ENCODE peak calls at places on chromosomes 2 and 18, in ten cellular contexts. L is BE2C; M is CD8-positive, alpha-beta T cell; P is fibroblast of mammary gland; C is H9; S is DND-41; O is GM12865; I is cardiac fibroblast; F is heart left ventricle; X is A673. K is an unnamed sample.

GRCh38 chr18:61546598-61546997 is 213.4 kb downstream of the CDH20 start:
- DNase-seq in S (no peak), X (peak; percentile 81), P (peak; percentile 91), C (no peak), M (no peak), O (no peak), F (no peak), I (peak; percentile 59), L (no peak), K (no peak)

GRCh38 chr2:210399440-210400041 is 77.0 kb downstream of the LANCL1 start:
- DNase-seq in M (no peak), F (no peak), X (peak; percentile 29), S (no peak), C (no peak), O (peak; percentile 8), P (peak; percentile 25), I (peak; percentile 29), L (no peak), K (no peak)

GRCh38 chr2:101038455-101039255 is 36.6 kb downstream of the RPL31 start:
- DNase-seq in O (peak; percentile 35), L (peak; percentile 15), C (peak; percentile 57), M (no peak), P (peak; percentile 19), F (no peak), X (peak; percentile 31), I (peak; percentile 13), S (peak; percentile 31), K (peak; percentile 80)

GRCh38 chr2:240214790-240215675 is 74.6 kb upstream of the OTOS start:
- DNase-seq in C (no peak), M (no peak), S (no peak), F (no peak), I (no peak), P (no peak), L (no peak), X (no peak), O (no peak), K (no peak)

GRCh38 chr2:1156526-1156925 is 205.9 kb downstream of the SNTG2 start:
- DNase-seq in C (no peak), I (no peak), F (no peak), S (no peak), X (no peak), O (no peak), M (no peak), L (no peak), P (no peak), K (no peak)

GRCh38 chr2:133570547-133570946 is 2.3 kb upstream of the NCKAP5 start:
- DNase-seq in X (no peak), S (no peak), L (no peak), M (no peak), F (no peak), P (no peak), I (no peak), O (no peak), C (no peak), K (no peak)

GRCh38 chr2:231177156-231178007 is 21.0 kb upstream of the ARMC9 start:
- DNase-seq in P (no peak), M (no peak), S (no peak), X (no peak), I (no peak), O (no peak), F (no peak), C (no peak), L (no peak), K (peak; percentile 19)

GRCh38 chr2:210157546-210157945 is 13.7 kb downstream of the KANSL1L start:
- DNase-seq in L (no peak), F (no peak), C (no peak), I (no peak), O (no peak), S (no peak), P (no peak), X (no peak), M (no peak), K (no peak)

GRCh38 chr2:11901351-11902069 is 155.1 kb downstream of the LPIN1 start:
- DNase-seq in C (peak; percentile 51), M (no peak), X (no peak), F (no peak), S (no peak), I (no peak), P (no peak), L (peak; percentile 16), O (no peak), K (peak; percentile 82)

GRCh38 chr2:135021618-135022017 is 25.6 kb downstream of the MAP3K19 start:
- DNase-seq in C (no peak), O (no peak), S (no peak), M (no peak), L (no peak), X (no peak), I (no peak), F (no peak), P (no peak), K (no peak)

GRCh38 chr2:69222984-69223658 is 163.9 kb downstream of the GFPT1 start:
- DNase-seq in O (no peak), X (peak; percentile 43), M (no peak), C (no peak), P (peak; percentile 76), F (peak; percentile 57), S (no peak), I (peak; percentile 91), L (peak; percentile 24), K (no peak)

GRCh38 chr18:22346968-22347611 is 70.6 kb downstream of the CTAGE1 start:
- DNase-seq in S (no peak), I (peak; percentile 77), C (peak; percentile 78), X (no peak), L (no peak), F (peak; percentile 85), M (no peak), O (no peak), P (peak; percentile 49), K (no peak)

GRCh38 chr2:239138610-239139009 is 262.2 kb downstream of the HDAC4 start:
- DNase-seq in P (no peak), I (no peak), M (no peak), F (no peak), X (no peak), O (no peak), L (no peak), C (peak; percentile 62), S (no peak), K (no peak)

GRCh38 chr18:32372381-32373061 is 98.2 kb downstream of the GAREM1 start:
- DNase-seq in I (no peak), O (no peak), M (no peak), P (peak; percentile 47), X (no peak), S (no peak), L (no peak), C (no peak), F (no peak), K (no peak)

GRCh38 chr18:1499265-1499664 is 594.6 kb downstream of the ADCYAP1 start:
- DNase-seq in X (no peak), S (no peak), P (no peak), I (peak; percentile 11), O (no peak), M (no peak), L (no peak), C (no peak), F (no peak), K (no peak)
- TF ChIP-seq CTCF in X (peak; percentile 36), S (peak; percentile 19), P (no peak), I (no peak), O (no peak), M (no peak), L (peak; percentile 22), C (peak; percentile 38), F (no peak), K (peak; percentile 21)

GRCh38 chr2:120223034-120223912 is at the start of gene TMEM185B:
- DNase-seq in F (peak; percentile 93), C (peak; percentile 90), O (peak; percentile 93), S (peak; percentile 95), L (peak; percentile 82), I (peak; percentile 88), P (peak; percentile 76), X (peak; percentile 90), M (peak; percentile 91), K (peak; percentile 96)
- TF ChIP-seq CTCF in F (no peak), C (peak; percentile 54), O (peak; percentile 41), S (peak; percentile 36), L (no peak), I (peak; percentile 24), P (peak; percentile 23), X (no peak), M (no peak), K (peak; percentile 42)

GRCh38 chr2:53018830-53019425 is 748.7 kb upstream of the CHAC2 start:
- DNase-seq in L (no peak), P (peak; percentile 20), S (no peak), F (no peak), C (no peak), I (peak; percentile 30), M (no peak), X (peak; percentile 6), O (no peak), K (no peak)
- TF ChIP-seq CTCF in L (peak; percentile 37), P (peak; percentile 24), S (peak; percentile 32), F (no peak), C (peak; percentile 60), I (peak; percentile 11), M (no peak), X (no peak), O (no peak), K (peak; percentile 42)

GRCh38 chr2:166916987-166917386 is 28.7 kb downstream of the XIRP2 start:
- DNase-seq in S (no peak), L (no peak), P (no peak), X (peak; percentile 11), O (no peak), F (no peak), C (no peak), I (no peak), M (no peak), K (no peak)
- TF ChIP-seq CTCF in S (no peak), L (no peak), P (no peak), X (no peak), O (no peak), F (no peak), C (no peak), I (peak; percentile 7), M (no peak), K (peak; percentile 20)

DNA sequence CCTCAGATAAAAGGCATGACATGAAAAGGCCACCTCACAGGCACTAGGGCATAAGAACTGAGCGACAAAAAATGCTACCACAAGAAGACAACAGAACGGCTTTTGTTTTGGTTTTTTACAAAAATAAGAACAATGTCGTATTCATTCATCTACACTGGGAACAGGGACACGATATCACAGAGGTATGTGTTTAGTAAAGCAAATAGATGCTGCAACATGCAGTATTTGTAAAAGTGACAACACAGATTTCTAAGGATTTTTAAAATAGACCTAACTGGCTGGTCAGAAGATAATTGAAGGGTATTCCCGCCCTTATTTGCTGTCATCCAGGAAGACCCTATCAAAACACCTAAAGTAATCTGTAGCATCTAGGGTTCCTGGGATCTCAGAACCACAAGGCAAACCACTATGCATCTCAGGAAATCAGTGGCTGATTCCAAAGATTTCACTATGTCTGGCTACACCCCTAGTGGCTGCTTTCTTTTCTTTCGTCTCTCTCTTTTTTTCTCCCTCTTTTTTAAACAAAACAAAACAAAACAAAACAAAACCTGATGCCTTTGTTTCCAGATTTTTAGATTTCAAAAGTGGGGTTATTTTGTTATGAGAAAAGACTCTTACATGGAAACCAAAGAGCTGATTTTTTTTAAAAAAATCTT is 97.2 kb downstream of the BCL11A start:
- DNase-seq in S (no peak), P (no peak), I (no peak), L (no peak), O (no peak), F (no peak), M (no peak), X (no peak), C (no peak), K (peak; percentile 5)
- TF ChIP-seq CTCF in S (peak; percentile 23), P (no peak), I (no peak), L (peak; percentile 16), O (no peak), F (peak; percentile 9), M (no peak), X (peak; percentile 12), C (peak; percentile 56), K (peak; percentile 6)

K was measured in osteocyte.